ENCODE peak calls at places on chromosome 3, in six cellular contexts. U is aorta, D is A549, N is tibial artery, J is SK-N-SH, H is testis. R is an unnamed sample. For H3K4me1, the result is how much of the 10 kb centered on the place peaks cover.

GRCh38 chr3:38438421-38438820 is 15.3 kb upstream of the ACVR2B start:
- DNase-seq in U (no peak), D (no peak), N (peak), J (no peak), H (no peak), R (no peak)

GRCh38 chr3:107431298-107432012 is 54.2 kb downstream of the CCDC54 start:
- DNase-seq in U (peak), D (peak), N (peak), J (peak), H (peak), R (peak)

GRCh38 chr3:40873456-40873855 is 325.8 kb upstream of the CTNNB1 start:
- DNase-seq in U (no peak), D (no peak), N (no peak), J (no peak), H (no peak), R (no peak)

GRCh38 chr3:64943861-64944260 is 256.1 kb upstream of the ADAMTS9 start:
- DNase-seq in U (no peak), D (no peak), N (no peak), J (no peak), H (peak), R (no peak)

GRCh38 chr3:10707984-10708868 is 107.8 kb upstream of the SLC6A11 start:
- DNase-seq in U (no peak), D (no peak), N (no peak), J (peak), H (peak), R (no peak)

GRCh38 chr3:56131976-56132590 is 336.2 kb downstream of the ERC2 start:
- DNase-seq in U (peak), D (peak), N (peak), J (no peak), H (no peak), R (peak)

GRCh38 chr3:194990454-194991337 is 280.3 kb downstream of the XXYLT1 start:
- DNase-seq in U (no peak), D (no peak), N (no peak), J (no peak), H (no peak), R (no peak)

GRCh38 chr3:61414456-61414855 is 146.9 kb upstream of the PTPRG start:
- DNase-seq in U (no peak), D (no peak), N (no peak), J (no peak), H (no peak), R (no peak)

GRCh38 chr3:186083746-186084145 is 25.1 kb downstream of the ETV5 start:
- DNase-seq in U (no peak), D (no peak), N (no peak), J (no peak), H (no peak), R (no peak)

GRCh38 chr3:38805765-38806386 is 10.1 kb downstream of the SCN10A start:
- DNase-seq in U (no peak), D (peak), N (no peak), J (no peak), H (peak), R (peak)

GRCh38 chr3:52291508-52292181 is 4.0 kb downstream of the GLYCTK start:
- DNase-seq in U (peak), D (no peak), N (no peak), J (peak), H (no peak), R (no peak)

GRCh38 chr3:109685084-109686079 is 348.0 kb upstream of the DPPA4 start:
- DNase-seq in U (peak), D (peak), N (peak), J (peak), H (peak), R (peak)

GRCh38 chr3:48440590-48440958 is 517 bp downstream of the TMA7 start:
- DNase-seq in U (no peak), D (no peak), N (no peak), J (peak), H (peak), R (no peak)

GRCh38 chr3:38561746-38562466 is 65.8 kb downstream of the EXOG start:
- DNase-seq in U (no peak), D (no peak), N (no peak), J (no peak), H (no peak), R (peak)

GRCh38 chr3:20700702-20701101 is 514.7 kb upstream of the SGO1 start:
- DNase-seq in U (no peak), D (no peak), N (no peak), J (no peak), H (no peak), R (no peak)

GRCh38 chr3:47283193-47283537 is 421 bp downstream of the KLHL18 start:
- DNase-seq in U (peak), D (peak), N (no peak), J (no peak), H (peak), R (no peak)

GRCh38 chr3:176147251-176147650 is 1050.0 kb downstream of the TBL1XR1 start:
- DNase-seq in U (no peak), D (no peak), N (no peak), J (no peak), H (no peak), R (no peak)

GRCh38 chr3:52532838-52533622 is 627 bp downstream of the NT5DC2 start:
- DNase-seq in U (peak), D (no peak), N (no peak), J (peak), H (no peak), R (peak)

GRCh38 chr3:16692486-16693378 is 87.5 kb upstream of the DAZL start:
- DNase-seq in U (no peak), D (no peak), N (no peak), J (no peak), H (no peak), R (no peak)

GRCh38 chr3:174116421-174116820 is 718.9 kb downstream of the NLGN1 start:
- DNase-seq in U (no peak), D (no peak), N (no peak), J (no peak), H (no peak), R (no peak)

GRCh38 chr3:130316164-130316563 is 29.3 kb upstream of the COL6A5 start:
- DNase-seq in U (no peak), D (no peak), N (no peak), J (no peak), H (peak), R (no peak)

GRCh38 chr3:173253471-173253870 is 112.4 kb upstream of the SPATA16 start:
- DNase-seq in U (no peak), D (no peak), N (no peak), J (no peak), H (no peak), R (no peak)

GRCh38 chr3:25604107-25604805 is 60.5 kb downstream of the TOP2B start:
- DNase-seq in U (no peak), D (peak), N (no peak), J (no peak), H (no peak), R (no peak)

GRCh38 chr3:169822540-169822939 is 9.8 kb upstream of the LRRC34 start:
- DNase-seq in U (no peak), D (no peak), N (no peak), J (no peak), H (no peak), R (no peak)

GRCh38 chr3:39166134-39166710 is 12.8 kb upstream of the CSRNP1 start:
- DNase-seq in U (no peak), D (peak), N (no peak), J (no peak), H (no peak), R (peak)

GRCh38 chr3:64625381-64625780 is 62.4 kb downstream of the ADAMTS9 start:
- DNase-seq in U (no peak), D (no peak), N (no peak), J (no peak), H (no peak), R (no peak)

GRCh38 chr3:88180398-88180999 is 30.7 kb downstream of the C3orf38 start:
- DNase-seq in U (no peak), D (peak), N (no peak), J (peak), H (peak), R (peak)

GRCh38 chr3:107227091-107227490 is 150.1 kb upstream of the CCDC54 start:
- DNase-seq in U (no peak), D (no peak), N (no peak), J (no peak), H (no peak), R (no peak)

GRCh38 chr3:179927191-179927590 is 109.5 kb downstream of the PEX5L start:
- DNase-seq in U (no peak), D (no peak), N (no peak), J (no peak), H (no peak), R (no peak)
- H3K4me1 ChIP-seq in U (under half), D (under half), N (under half), J (under half), H (under half), R (under half)

DNA sequence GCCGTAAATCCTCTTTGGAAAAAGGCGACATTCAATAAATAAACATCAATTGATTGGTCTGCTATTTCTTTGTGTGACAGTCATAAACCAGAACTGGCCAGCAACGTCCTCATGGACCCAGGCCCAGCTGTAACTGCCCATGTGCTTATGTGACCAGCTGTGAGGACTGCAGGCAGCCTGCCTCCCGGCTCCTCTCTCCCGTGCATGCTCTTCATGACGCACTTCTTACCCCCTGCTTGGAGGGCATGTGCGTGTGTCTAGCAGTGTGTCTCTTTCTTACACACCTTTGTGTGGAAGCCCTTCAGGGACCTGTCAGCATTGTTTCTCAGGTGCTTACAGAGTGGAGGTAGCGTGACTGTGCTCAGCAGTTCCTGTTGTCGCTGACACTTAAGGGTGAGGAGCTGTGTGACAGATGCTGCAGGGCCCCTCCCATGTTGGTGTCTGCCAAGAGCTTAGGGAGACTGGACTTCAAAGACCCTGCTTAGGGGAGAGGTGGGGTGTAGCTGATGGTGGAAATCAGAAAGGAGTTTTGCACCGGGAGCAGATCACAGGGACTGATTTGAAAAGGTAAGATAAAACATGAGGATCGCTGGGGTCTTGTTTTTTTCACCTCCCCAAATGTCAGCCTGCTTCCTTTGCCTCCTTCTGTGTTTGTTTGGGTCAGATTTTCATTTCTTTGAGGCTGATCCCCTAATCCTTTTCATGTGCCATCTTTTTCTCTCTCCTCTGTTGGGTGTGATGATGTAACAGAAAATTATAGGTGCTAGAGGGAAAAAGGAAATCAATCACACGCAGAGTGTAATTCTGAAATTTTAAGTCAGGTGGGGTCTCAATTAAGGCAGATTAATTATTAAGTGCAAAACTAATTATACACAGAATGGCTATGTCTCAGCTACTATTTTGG is 2.1 kb downstream of the PODXL2 start:
- DNase-seq in U (no peak), D (no peak), N (no peak), J (no peak), H (no peak), R (no peak)
- H3K4me3 ChIP-seq in U (no peak), D (no peak), N (no peak), J (no peak), H (no peak), R (no peak)

DNA sequence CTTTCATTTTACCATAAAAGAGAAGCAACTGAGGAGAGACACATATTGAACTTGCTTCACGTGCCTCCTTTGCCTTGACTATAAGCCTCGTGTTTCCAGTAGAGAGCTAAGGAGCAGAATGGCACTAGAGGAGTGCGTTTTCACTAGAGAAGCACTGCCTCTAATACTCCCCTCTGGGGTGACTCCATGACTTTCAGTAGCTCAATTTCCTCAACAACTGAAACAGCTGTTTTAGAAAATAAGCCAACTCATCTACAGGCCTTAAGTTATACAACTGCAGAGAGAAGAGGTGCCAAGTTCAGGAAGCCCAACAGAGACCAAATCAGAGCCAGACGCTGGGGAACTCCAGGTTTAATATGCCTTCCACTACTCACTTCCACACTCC is 1.9 kb downstream of the UBP1 start:
- DNase-seq in U (no peak), D (peak), N (no peak), J (no peak), H (no peak), R (no peak)
- H3K27ac ChIP-seq in U (peak), D (peak), N (peak), J (peak), H (peak), R (peak)

GRCh38 chr3:152386208-152386607 is 117.5 kb downstream of the MBNL1 start:
- DNase-seq in U (no peak), D (no peak), N (no peak), J (no peak), H (no peak), R (no peak)
- H3K4me1 ChIP-seq in U (under half), D (half or more), N (half or more), J (under half), H (under half), R (under half)

DNA sequence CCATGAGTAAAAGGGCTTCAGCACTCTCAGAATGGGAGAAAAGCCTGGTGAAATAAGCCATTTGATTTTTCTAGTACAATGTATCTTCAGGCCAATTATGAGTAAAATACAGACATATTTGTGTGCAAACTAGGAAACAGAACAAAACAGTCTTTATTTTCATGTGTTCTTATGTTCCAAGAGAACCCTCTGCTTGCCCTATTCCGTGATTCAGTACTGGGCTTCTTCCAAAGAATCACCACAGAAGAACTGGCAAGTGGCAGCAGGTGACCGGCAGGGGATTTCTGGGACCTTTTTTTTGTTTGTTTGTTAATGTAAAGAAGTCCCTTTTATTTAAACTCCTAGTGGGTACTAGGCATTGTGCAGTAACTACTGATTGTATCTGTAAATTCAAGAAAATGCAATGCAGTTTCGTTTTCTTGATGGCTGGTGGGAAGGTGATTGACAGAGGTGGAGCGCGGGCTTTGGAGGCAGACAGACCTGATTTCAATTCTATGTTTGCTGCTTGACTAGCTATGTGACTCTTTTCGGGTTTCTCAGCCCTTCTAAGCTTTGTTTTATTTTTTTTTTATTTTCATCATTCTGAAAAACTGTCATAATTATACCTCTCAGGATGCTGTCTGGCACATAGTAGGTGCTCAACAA is 82.4 kb downstream of the PEX5L start:
- DNase-seq in U (no peak), D (no peak), N (no peak), J (no peak), H (no peak), R (no peak)
- H3K4me3 ChIP-seq in U (no peak), D (no peak), N (no peak), J (no peak), H (no peak), R (no peak)

GRCh38 chr3:79094654-79095053 is 673.1 kb downstream of the ROBO1 start:
- DNase-seq in U (no peak), D (no peak), N (no peak), J (no peak), H (no peak), R (no peak)
- H3K27ac ChIP-seq in U (no peak), D (no peak), N (no peak), J (no peak), H (no peak), R (no peak)

GRCh38 chr3:71704915-71705314 is 20.3 kb downstream of the EIF4E3 start:
- DNase-seq in U (no peak), D (no peak), N (no peak), J (no peak), H (no peak), R (no peak)
- H3K4me1 ChIP-seq in U (under half), D (under half), N (under half), J (under half), H (under half), R (under half)

R was measured in SJSA1.